ENCODE peak calls at places on chromosomes 6 and 20, in eight cellular contexts. X is uterus, D is heart left ventricle, F is IMR-90, E is spleen, C is stomach, P is H1, T is suprapubic skin. B is an unnamed sample. For H3K27me3, the result is how much of the 10 kb centered on the place peaks cover.

GRCh38 chr20:46222521-46223007 is 85.7 kb downstream of the CDH22 start:
- DNase-seq in P (no peak), D (peak), X (peak), E (no peak), C (peak), F (no peak), T (no peak), B (no peak)

GRCh38 chr6:46772038-46772437 is 21.2 kb upstream of the MEP1A start:
- DNase-seq in T (no peak), X (no peak), E (no peak), D (no peak), F (no peak), P (no peak), C (no peak), B (no peak)

GRCh38 chr6:158868122-158868480 is 48.9 kb upstream of the EZR start:
- DNase-seq in P (no peak), D (no peak), E (no peak), C (no peak), X (no peak), F (no peak), T (no peak), B (no peak)

GRCh38 chr6:113122060-113122459 is 735.1 kb upstream of the MARCKS start:
- DNase-seq in C (no peak), F (peak), P (peak), D (peak), X (no peak), T (no peak), E (no peak), B (no peak)

GRCh38 chr6:33801611-33802010 is 2.2 kb downstream of the MLN start:
- DNase-seq in F (no peak), C (no peak), X (no peak), T (no peak), E (no peak), P (no peak), D (no peak), B (no peak)

GRCh38 chr20:24488064-24488799 is 18.8 kb downstream of the SYNDIG1 start:
- DNase-seq in D (no peak), X (no peak), F (no peak), T (no peak), C (no peak), P (no peak), E (peak), B (no peak)

GRCh38 chr6:111734068-111734825 is 128.6 kb upstream of the TRAF3IP2 start:
- DNase-seq in E (no peak), X (no peak), T (no peak), D (no peak), P (no peak), C (no peak), F (peak), B (no peak)

GRCh38 chr20:24842591-24843442 is 106.3 kb upstream of the CST7 start:
- DNase-seq in E (no peak), P (no peak), D (no peak), C (no peak), T (no peak), F (no peak), X (no peak), B (no peak)

GRCh38 chr6:142853244-142854180 is 91.5 kb downstream of the HIVEP2 start:
- DNase-seq in D (no peak), E (no peak), F (peak), P (no peak), T (no peak), C (no peak), X (no peak), B (no peak)

GRCh38 chr20:52974155-52974554 is 2.0 kb downstream of the TSHZ2 start:
- DNase-seq in F (no peak), X (no peak), T (no peak), P (no peak), C (no peak), E (no peak), D (no peak), B (no peak)

GRCh38 chr20:64168381-64169088 is 4.3 kb downstream of the MYT1 start:
- DNase-seq in X (no peak), D (no peak), E (no peak), T (no peak), P (no peak), F (no peak), C (no peak), B (no peak)
- H3K27me3 ChIP-seq in X (under half), D (half or more), E (half or more), T (half or more), P (under half), F (half or more), C (half or more), B (under half)

DNA sequence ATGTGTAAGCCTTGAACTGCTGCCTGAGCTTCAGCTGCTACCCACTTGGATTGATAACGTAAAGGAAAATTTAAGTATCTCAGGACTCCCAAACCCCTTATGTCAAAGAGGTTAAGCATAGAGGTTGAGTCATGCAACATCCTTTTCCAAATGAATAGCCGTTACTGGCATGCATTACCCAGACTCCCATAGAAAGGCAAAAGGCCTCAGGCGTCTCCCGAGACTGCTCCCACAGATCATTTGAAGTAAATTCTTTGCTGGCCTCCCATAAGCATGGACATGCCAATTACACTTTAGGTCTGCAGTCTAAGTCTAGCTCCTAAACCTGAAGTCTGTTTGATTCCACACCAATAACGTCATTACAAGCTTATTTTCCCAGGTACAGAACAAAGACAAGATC is 14.7 kb downstream of the IPCEF1 start:
- DNase-seq in F (peak), T (no peak), X (no peak), P (peak), D (no peak), C (no peak), E (no peak), B (no peak)
- H3K27ac ChIP-seq in F (no peak), T (no peak), X (no peak), P (no peak), D (no peak), C (no peak), E (peak), B (no peak)

DNA sequence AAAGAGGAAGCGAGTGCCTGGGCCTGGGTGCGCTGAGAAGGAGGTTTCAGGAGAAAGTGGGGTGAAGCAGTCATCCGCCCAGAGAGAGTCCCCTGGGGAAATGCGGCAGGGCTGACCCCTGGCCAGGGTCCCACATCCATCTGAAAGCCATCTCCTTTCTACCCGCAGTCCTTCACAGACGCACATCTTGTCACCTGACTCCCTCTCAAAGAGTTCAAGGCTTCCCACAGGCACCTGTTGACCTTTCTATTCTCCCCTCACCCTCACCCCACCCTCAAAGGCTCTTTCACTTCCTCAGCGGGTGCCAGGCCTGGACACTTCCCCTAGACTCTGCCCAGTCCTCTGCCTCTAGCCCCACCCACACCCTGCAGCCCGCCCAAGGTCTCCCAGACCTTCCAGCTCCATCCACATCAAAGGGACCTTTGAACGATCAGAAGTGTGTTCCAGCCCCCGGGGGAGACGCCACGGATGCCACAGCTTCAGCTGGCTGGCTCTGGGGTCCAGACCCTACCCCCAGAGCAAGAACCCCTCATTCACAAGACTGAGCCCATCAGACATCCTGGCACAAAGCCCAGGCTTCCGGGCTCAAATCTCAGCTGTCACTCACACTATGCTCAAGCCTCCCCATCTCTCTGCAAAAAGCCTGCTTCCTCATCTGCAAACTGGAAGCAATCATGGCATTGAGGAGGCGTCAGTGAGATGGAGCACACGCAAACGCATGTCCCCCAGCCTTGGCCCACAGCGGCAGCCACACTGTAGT is 2.1 kb downstream of the CTSZ start:
- DNase-seq in P (no peak), X (peak), D (peak), T (no peak), F (no peak), E (peak), C (peak), B (peak)
- TF ChIP-seq POLR2A in P (no peak), X (no peak), D (no peak), T (no peak), F (no peak), E (no peak), C (no peak), B (no peak)

GRCh38 chr6:35508027-35508426 is 4.7 kb downstream of the TULP1 start:
- DNase-seq in D (no peak), F (no peak), E (no peak), C (no peak), T (no peak), P (no peak), X (no peak), B (no peak)

GRCh38 chr6:35505985-35506384 is 6.7 kb downstream of the TULP1 start:
- DNase-seq in D (no peak), X (no peak), P (no peak), T (no peak), C (no peak), F (no peak), E (no peak), B (no peak)

GRCh38 chr6:35507221-35507620 is 5.5 kb downstream of the TULP1 start:
- DNase-seq in C (no peak), F (no peak), P (no peak), E (no peak), X (no peak), T (no peak), D (no peak), B (no peak)

GRCh38 chr6:35506536-35506935 is 6.2 kb downstream of the TULP1 start:
- DNase-seq in P (no peak), E (no peak), T (no peak), D (no peak), X (no peak), F (no peak), C (no peak), B (no peak)

GRCh38 chr6:35508542-35508941 is 4.2 kb downstream of the TULP1 start:
- DNase-seq in D (no peak), T (no peak), F (no peak), C (no peak), P (no peak), E (no peak), X (no peak), B (no peak)
- H3K27me3 ChIP-seq in D (under half), T (under half), F (half or more), C (under half), P (under half), E (half or more), X (under half), B (under half)

GRCh38 chr6:16496210-16496609 is 257.8 kb downstream of the GMPR start:
- DNase-seq in X (no peak), P (no peak), D (no peak), C (no peak), T (no peak), F (no peak), E (no peak), B (no peak)

GRCh38 chr6:16494781-16495180 is 256.4 kb downstream of the GMPR start:
- DNase-seq in C (no peak), D (no peak), T (no peak), E (no peak), X (no peak), P (no peak), F (peak), B (no peak)

GRCh38 chr6:16498957-16499356 is 260.6 kb downstream of the GMPR start:
- DNase-seq in X (no peak), E (no peak), C (no peak), D (no peak), P (no peak), T (no peak), F (no peak), B (no peak)

GRCh38 chr6:16498237-16498636 is 259.9 kb downstream of the GMPR start:
- DNase-seq in F (no peak), E (no peak), T (no peak), X (no peak), D (no peak), C (no peak), P (no peak), B (no peak)

GRCh38 chr6:16496982-16497823 is 258.8 kb downstream of the GMPR start:
- DNase-seq in D (peak), T (no peak), F (peak), E (no peak), X (no peak), C (no peak), P (no peak), B (no peak)
- H3K27ac ChIP-seq in D (no peak), T (no peak), F (peak), E (no peak), X (peak), C (no peak), P (peak), B (peak)

GRCh38 chr6:44132476-44132875 is 5.1 kb downstream of the TMEM63B start:
- DNase-seq in X (no peak), C (peak), D (no peak), E (peak), T (no peak), F (no peak), P (no peak), B (no peak)

GRCh38 chr6:44133003-44133931 is 5.9 kb downstream of the TMEM63B start:
- DNase-seq in X (peak), C (peak), F (peak), E (no peak), T (no peak), D (peak), P (no peak), B (no peak)

GRCh38 chr6:44129841-44130322 is 2.5 kb downstream of the TMEM63B start:
- DNase-seq in C (no peak), X (no peak), D (no peak), F (no peak), P (no peak), T (no peak), E (peak), B (no peak)

GRCh38 chr6:44133981-44134711 is 6.8 kb downstream of the TMEM63B start:
- DNase-seq in D (no peak), C (no peak), F (no peak), P (no peak), T (no peak), E (no peak), X (no peak), B (no peak)

DNA sequence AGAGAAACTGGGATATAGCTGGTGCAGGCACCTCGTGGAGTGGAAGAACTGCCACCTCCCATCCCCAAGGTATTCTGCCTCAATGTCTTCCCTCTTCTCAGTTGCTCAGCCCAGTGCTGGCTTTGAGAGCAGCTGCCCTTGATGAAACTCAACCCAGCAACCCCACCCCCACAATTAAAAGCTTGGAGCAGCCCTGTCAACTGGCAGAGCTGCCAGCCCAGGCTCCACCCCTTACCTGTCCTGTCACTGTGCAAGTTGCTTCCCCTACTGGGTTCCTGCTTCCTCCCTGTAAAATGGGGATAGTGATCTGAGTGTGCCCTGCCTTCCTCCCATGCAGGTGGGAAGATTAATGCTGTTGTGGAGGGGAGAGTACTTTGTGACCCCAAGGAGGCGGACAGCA is 4.5 kb downstream of the TMEM63B start:
- DNase-seq in T (no peak), D (no peak), F (no peak), C (no peak), X (no peak), E (peak), P (no peak), B (no peak)
- TF ChIP-seq POLR2A in T (no peak), D (no peak), F (no peak), C (no peak), X (no peak), E (no peak), P (no peak), B (no peak)

GRCh38 chr6:40322336-40322735 is 264.8 kb downstream of the LRFN2 start:
- DNase-seq in C (no peak), T (no peak), X (no peak), F (no peak), D (no peak), E (no peak), P (no peak), B (no peak)

GRCh38 chr6:40325041-40325440 is 262.1 kb downstream of the LRFN2 start:
- DNase-seq in E (no peak), D (peak), T (no peak), X (no peak), P (no peak), F (no peak), C (peak), B (no peak)

GRCh38 chr6:40325791-40326190 is 261.4 kb downstream of the LRFN2 start:
- DNase-seq in D (no peak), T (no peak), F (no peak), X (no peak), E (no peak), C (no peak), P (no peak), B (no peak)

GRCh38 chr6:40321616-40322015 is 265.5 kb downstream of the LRFN2 start:
- DNase-seq in T (no peak), E (no peak), P (no peak), D (no peak), F (no peak), X (no peak), C (no peak), B (no peak)

GRCh38 chr6:40324206-40324605 is 263.0 kb downstream of the LRFN2 start:
- DNase-seq in E (no peak), C (no peak), D (no peak), X (no peak), P (no peak), F (no peak), T (no peak), B (no peak)
- H3K27me3 ChIP-seq in E (under half), C (under half), D (under half), X (under half), P (under half), F (under half), T (under half), B (half or more)